ENCODE peak calls at places on chromosomes 11 and 22, in nine cellular contexts. J, A, N, X, O, K, C, E and G are unnamed samples.

GRCh38 chr11:124879999-124880611 is 14.9 kb downstream of the ROBO3 start:
- DNase-seq in J (no peak), A (no peak), N (peak), X (no peak), O (no peak), K (no peak), C (no peak), E (no peak), G (no peak)

GRCh38 chr11:96288915-96289314 is 54.1 kb downstream of the MAML2 start:
- DNase-seq in J (no peak), A (no peak), N (no peak), X (no peak), O (no peak), K (no peak), C (no peak), E (no peak), G (no peak)

GRCh38 chr11:126927628-126928027 is 72.9 kb downstream of the KIRREL3 start:
- DNase-seq in J (no peak), A (no peak), N (no peak), X (no peak), O (no peak), K (no peak), C (no peak), E (no peak), G (no peak)

GRCh38 chr11:69274531-69275016 is 19.4 kb upstream of the MYEOV start:
- DNase-seq in J (no peak), A (peak), N (peak), X (no peak), O (no peak), K (no peak), C (no peak), E (no peak), G (peak)

GRCh38 chr11:126748097-126748756 is 252.3 kb downstream of the KIRREL3 start:
- DNase-seq in J (no peak), A (no peak), N (peak), X (no peak), O (no peak), K (no peak), C (no peak), E (no peak), G (no peak)

GRCh38 chr11:57314221-57314973 is 10.4 kb downstream of the TNKS1BP1 start:
- DNase-seq in J (no peak), A (no peak), N (peak), X (no peak), O (no peak), K (no peak), C (no peak), E (no peak), G (no peak)

GRCh38 chr11:97751405-97751804 is 1269.3 kb upstream of the CNTN5 start:
- DNase-seq in J (no peak), A (no peak), N (no peak), X (no peak), O (no peak), K (no peak), C (no peak), E (no peak), G (no peak)

GRCh38 chr11:64713781-64714363 is 9.1 kb downstream of the NRXN2 start:
- DNase-seq in J (no peak), A (no peak), N (no peak), X (no peak), O (no peak), K (no peak), C (no peak), E (no peak), G (no peak)

GRCh38 chr11:74695705-74696280 is 35.4 kb downstream of the CHRDL2 start:
- DNase-seq in J (no peak), A (no peak), N (no peak), X (no peak), O (no peak), K (no peak), C (no peak), E (no peak), G (no peak)

GRCh38 chr11:12675951-12676711 is 1.9 kb downstream of the TEAD1 start:
- DNase-seq in J (no peak), A (no peak), N (no peak), X (no peak), O (no peak), K (no peak), C (peak), E (no peak), G (peak)

GRCh38 chr22:22195265-22196017 is 49.1 kb upstream of the VPREB1 start:
- DNase-seq in J (peak), A (peak), N (peak), X (peak), O (no peak), K (peak), C (peak), E (peak), G (peak)

GRCh38 chr22:46171940-46172339 is 21.6 kb downstream of the PPARA start:
- DNase-seq in J (peak), A (no peak), N (no peak), X (no peak), O (no peak), K (no peak), C (peak), E (no peak), G (no peak)

GRCh38 chr11:95255523-95256165 is 24.6 kb upstream of the SESN3 start:
- DNase-seq in J (no peak), A (no peak), N (no peak), X (no peak), O (no peak), K (no peak), C (no peak), E (no peak), G (no peak)

GRCh38 chr11:32610926-32611325 is 27.3 kb downstream of the EIF3M start:
- DNase-seq in J (no peak), A (no peak), N (no peak), X (no peak), O (no peak), K (no peak), C (no peak), E (no peak), G (no peak)

GRCh38 chr22:20116376-20116950 is 559 bp downstream of the RANBP1 start:
- DNase-seq in J (no peak), A (no peak), N (peak), X (no peak), O (no peak), K (no peak), C (no peak), E (no peak), G (no peak)

GRCh38 chr22:43820671-43821305 is 8.7 kb upstream of the EFCAB6 start:
- DNase-seq in J (no peak), A (no peak), N (no peak), X (no peak), O (no peak), K (no peak), C (no peak), E (no peak), G (no peak)

GRCh38 chr11:135075740-135076139 is 663.7 kb upstream of the B3GAT1 start:
- DNase-seq in J (no peak), A (peak), N (peak), X (peak), O (no peak), K (peak), C (peak), E (no peak), G (no peak)

GRCh38 chr11:100434821-100435641 is 252.1 kb upstream of the ARHGAP42 start:
- DNase-seq in J (no peak), A (no peak), N (no peak), X (no peak), O (no peak), K (no peak), C (no peak), E (no peak), G (no peak)

GRCh38 chr11:117973446-117973922 is 12.7 kb upstream of the IL10RA start:
- DNase-seq in J (no peak), A (no peak), N (no peak), X (no peak), O (no peak), K (no peak), C (no peak), E (no peak), G (no peak)

GRCh38 chr11:126310229-126310991 is 6.5 kb downstream of the DCPS start:
- DNase-seq in J (peak), A (peak), N (peak), X (peak), O (peak), K (peak), C (peak), E (no peak), G (peak)

GRCh38 chr11:3631331-3631730 is 10.5 kb downstream of the ART5 start:
- DNase-seq in J (no peak), A (no peak), N (no peak), X (no peak), O (no peak), K (no peak), C (no peak), E (no peak), G (no peak)

GRCh38 chr11:47132981-47133380 is 43.7 kb downstream of the ARFGAP2 start:
- DNase-seq in J (no peak), A (no peak), N (no peak), X (no peak), O (no peak), K (no peak), C (no peak), E (no peak), G (no peak)

GRCh38 chr11:116217006-116217405 is 555.8 kb downstream of the BUD13 start:
- DNase-seq in J (peak), A (no peak), N (no peak), X (peak), O (no peak), K (no peak), C (peak), E (no peak), G (peak)

GRCh38 chr11:73192272-73192671 is 25.8 kb upstream of the P2RY2 start:
- DNase-seq in J (no peak), A (peak), N (no peak), X (peak), O (no peak), K (no peak), C (no peak), E (no peak), G (no peak)

GRCh38 chr22:31272522-31273446 is 19.5 kb downstream of the PIK3IP1 start:
- DNase-seq in J (peak), A (peak), N (no peak), X (peak), O (no peak), K (no peak), C (peak), E (no peak), G (peak)

GRCh38 chr11:119359365-119360229 is 13.1 kb upstream of the MFRP start:
- DNase-seq in J (no peak), A (no peak), N (peak), X (no peak), O (no peak), K (no peak), C (no peak), E (no peak), G (no peak)

GRCh38 chr22:21626735-21627469 is 2.9 kb downstream of the YDJC start:
- DNase-seq in J (no peak), A (no peak), N (no peak), X (no peak), O (no peak), K (no peak), C (no peak), E (no peak), G (no peak)

GRCh38 chr11:16239130-16240105 is 116.9 kb downstream of the SOX6 start:
- DNase-seq in J (no peak), A (no peak), N (no peak), X (no peak), O (no peak), K (no peak), C (peak), E (no peak), G (no peak)

GRCh38 chr11:1534682-1535081 is 37.4 kb downstream of the DUSP8 start:
- DNase-seq in J (no peak), A (no peak), N (no peak), X (no peak), O (peak), K (peak), C (no peak), E (no peak), G (no peak)

GRCh38 chr22:46119093-46119728 is 31.1 kb upstream of the PPARA start:
- DNase-seq in J (no peak), A (no peak), N (no peak), X (no peak), O (no peak), K (no peak), C (no peak), E (no peak), G (no peak)

GRCh38 chr11:130451261-130452019 is 3.0 kb downstream of the ADAMTS15 start:
- DNase-seq in J (peak), A (no peak), N (no peak), X (no peak), O (no peak), K (no peak), C (peak), E (no peak), G (no peak)